ENCODE peak calls at places on chromosomes 12 and 14, in four cellular contexts. C, F, X and O are unnamed samples.

GRCh38 chr12:49017764-49018281 is 753 bp downstream of the PRKAG1 start:
- DNase-seq in C (no peak), F (no peak), X (peak; percentile 46), O (peak; percentile 90)

GRCh38 chr12:25926536-25926935 is 31.9 kb upstream of the RASSF8 start:
- DNase-seq in C (no peak), F (no peak), X (no peak), O (peak; percentile 40)

GRCh38 chr14:103915616-103916015 is 12.6 kb upstream of the TDRD9 start:
- DNase-seq in C (no peak), F (no peak), X (no peak), O (no peak)

GRCh38 chr14:42731480-42731879 is 1124.8 kb downstream of the LRFN5 start:
- DNase-seq in C (no peak), F (no peak), X (no peak), O (no peak)

GRCh38 chr14:51650721-51651387 is 856 bp upstream of the FRMD6 start:
- DNase-seq in C (no peak), F (no peak), X (no peak), O (peak; percentile 1)

GRCh38 chr14:56005580-56006053 is 112.6 kb upstream of the PELI2 start:
- DNase-seq in C (no peak), F (no peak), X (peak; percentile 4), O (no peak)

GRCh38 chr12:116885496-116885895 is 4.3 kb upstream of the HRK start:
- DNase-seq in C (no peak), F (no peak), X (no peak), O (peak; percentile 84)

GRCh38 chr12:82705774-82706173 is 19.1 kb downstream of the TMTC2 start:
- DNase-seq in C (no peak), F (no peak), X (no peak), O (no peak)

GRCh38 chr14:48726080-48726642 is 860.0 kb downstream of the RPS29 start:
- DNase-seq in C (no peak), F (no peak), X (peak; percentile 27), O (no peak)

GRCh38 chr12:15522574-15523187 is 200.4 kb downstream of the PTPRO start:
- DNase-seq in C (no peak), F (no peak), X (peak; percentile 34), O (peak; percentile 56)

GRCh38 chr12:71252473-71252872 is 94.7 kb upstream of the TSPAN8 start:
- DNase-seq in C (no peak), F (no peak), X (no peak), O (no peak)

GRCh38 chr14:38208825-38209562 is 1.3 kb downstream of the SSTR1 start:
- DNase-seq in C (no peak), F (peak; percentile 88), X (peak; percentile 74), O (no peak)

GRCh38 chr14:50425816-50426215 is 29.1 kb upstream of the CDKL1 start:
- DNase-seq in C (no peak), F (no peak), X (peak; percentile 69), O (peak; percentile 59)

GRCh38 chr12:122201381-122201780 is 2.1 kb upstream of the B3GNT4 start:
- DNase-seq in C (no peak), F (no peak), X (no peak), O (no peak)

GRCh38 chr12:119772431-119772830 is 104.5 kb downstream of the PRKAB1 start:
- DNase-seq in C (no peak), F (no peak), X (peak; percentile 55), O (no peak)

GRCh38 chr14:69571879-69572633 is 2.6 kb downstream of the CCDC177 start:
- DNase-seq in C (no peak), F (peak; percentile 32), X (peak; percentile 15), O (peak; percentile 8)

GRCh38 chr12:4323400-4323799 is 2.4 kb downstream of the TIGAR start:
- DNase-seq in C (no peak), F (no peak), X (no peak), O (no peak)
- H3K4me3 ChIP-seq in C (no peak overlapping the region), F (no peak overlapping the region), X (no peak overlapping the region), O (no peak overlapping the region)

GRCh38 chr12:27696293-27696652 is at the start of gene REP15:
- DNase-seq in C (no peak), F (no peak), X (no peak), O (no peak)
- TF ChIP-seq POLR2A in C (no peak), F (no peak), X (no peak), O (no peak)

GRCh38 chr12:79508622-79509021 is 182.1 kb downstream of the PAWR start:
- DNase-seq in C (no peak), F (no peak), X (no peak), O (no peak)
- TF ChIP-seq CTCF in C (no peak), F (no peak), X (no peak), O (no peak)

DNA sequence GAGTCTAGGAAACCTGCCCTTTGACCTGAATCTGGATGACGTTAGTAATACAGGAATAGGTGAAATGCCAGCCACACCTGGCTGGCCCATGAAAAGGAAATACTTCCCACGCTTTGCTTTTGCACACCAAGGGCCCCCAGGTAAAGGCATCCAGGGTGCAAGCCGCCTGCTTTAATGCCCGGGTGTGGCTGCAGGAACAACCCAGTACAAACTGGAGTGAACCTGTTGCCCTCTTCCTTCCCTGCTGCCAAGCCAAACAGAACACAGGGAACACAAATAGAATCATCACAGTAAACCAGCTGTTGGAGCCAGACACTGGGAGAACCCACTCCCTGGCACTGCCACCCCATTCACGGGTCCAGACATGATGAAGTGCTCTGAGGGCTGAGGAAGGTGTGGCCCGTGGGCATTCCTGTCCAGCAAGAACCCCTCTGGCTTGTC is 24.2 kb upstream of the FOS start:
- DNase-seq in C (no peak), F (peak; percentile 77), X (no peak), O (no peak)
- H3K4me3 ChIP-seq in C (no peak overlapping the region), F (no peak overlapping the region), X (no peak overlapping the region), O (no peak overlapping the region)

DNA sequence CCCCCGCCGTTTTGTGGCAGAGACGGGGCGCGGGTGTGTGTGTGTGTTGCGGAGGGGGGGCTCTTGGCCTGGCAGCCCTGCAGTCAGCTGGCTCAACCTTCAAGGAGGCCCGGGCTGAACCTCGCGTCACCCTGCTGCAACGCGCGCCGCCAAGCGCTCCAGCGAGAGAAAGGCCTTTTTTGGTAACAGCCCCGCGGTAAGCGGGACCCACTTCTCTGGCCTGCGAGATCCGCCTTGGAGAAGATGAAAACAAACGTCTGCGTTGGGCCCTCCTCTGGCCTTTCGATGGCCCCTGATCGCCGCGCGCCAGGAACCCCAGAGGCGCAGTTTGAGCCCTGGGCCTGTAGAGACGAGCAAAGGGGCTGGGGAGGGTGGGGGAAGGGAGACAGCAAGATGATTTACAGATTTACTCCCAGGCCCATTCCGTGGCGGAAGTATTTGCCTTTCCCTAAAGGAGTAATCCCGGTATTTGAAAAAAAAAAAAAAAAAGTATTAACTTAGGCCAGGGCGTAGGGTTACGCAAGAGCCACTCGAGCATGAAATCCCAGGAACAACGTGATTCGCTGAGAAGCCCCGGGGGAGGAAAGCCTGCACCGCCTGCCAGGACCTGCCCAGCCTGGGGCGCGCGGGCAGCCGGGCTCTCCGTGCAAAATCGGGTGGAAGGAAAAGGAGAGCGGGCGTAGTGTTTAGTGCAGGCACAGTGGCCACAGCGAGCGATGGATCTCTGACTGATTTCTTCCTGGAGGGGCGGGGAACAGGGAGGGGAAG is 4.5 kb upstream of the IRF2BPL start:
- DNase-seq in C (peak; percentile 89), F (peak; percentile 91), X (peak; percentile 98), O (peak; percentile 93)
- TF ChIP-seq POLR2A in C (peak; percentile 31), F (peak; percentile 36), X (peak; percentile 83), O (no peak)

DNA sequence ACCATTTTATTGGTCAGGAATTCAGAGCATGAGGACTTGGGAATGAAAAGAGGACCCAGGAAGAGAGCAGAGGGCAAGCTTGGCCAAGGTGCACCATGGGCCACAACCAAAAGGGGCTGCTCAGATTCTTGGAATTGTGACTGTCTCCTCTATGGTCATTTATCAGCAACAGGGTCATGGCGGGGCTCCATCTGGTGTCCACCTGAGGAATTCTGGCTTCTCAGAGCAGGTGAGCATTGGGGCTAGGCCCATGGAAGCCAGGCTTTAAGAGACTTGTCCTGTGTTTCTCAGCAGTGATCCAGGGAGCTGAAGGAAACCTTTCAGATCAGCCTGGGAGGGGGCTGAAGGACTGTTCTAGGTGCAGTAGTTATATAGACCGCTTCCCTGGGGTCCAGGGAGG is 2.6 kb upstream of the RIN3 start:
- DNase-seq in C (no peak), F (no peak), X (no peak), O (no peak)
- TF ChIP-seq CTCF in C (no peak), F (no peak), X (no peak), O (peak; percentile 22)

DNA sequence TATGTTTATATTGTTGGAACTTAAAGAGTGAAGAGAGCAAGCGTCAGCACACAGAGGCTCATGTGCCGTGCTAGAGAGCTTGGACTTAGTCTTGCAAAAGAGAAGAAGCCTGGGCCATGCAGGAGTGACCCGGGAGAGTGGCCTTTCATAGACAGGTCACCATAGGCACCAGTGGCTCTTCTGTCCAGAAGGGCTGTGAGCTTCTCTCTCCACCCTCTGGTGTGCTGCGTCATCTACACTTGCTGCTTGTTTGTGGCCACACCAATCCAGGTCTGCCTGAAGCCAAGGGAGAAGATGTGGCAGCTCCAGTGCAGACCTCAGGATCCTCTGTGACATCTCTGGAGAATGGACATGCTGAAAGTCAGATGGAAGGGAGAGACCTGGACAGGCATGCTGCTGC is 74.4 kb downstream of the NTF3 start:
- DNase-seq in C (no peak), F (no peak), X (no peak), O (no peak)
- H3K4me3 ChIP-seq in C (no peak overlapping the region), F (no peak overlapping the region), X (no peak overlapping the region), O (no peak overlapping the region)

GRCh38 chr12:129201029-129201428 is 347.8 kb downstream of the GLT1D1 start:
- DNase-seq in C (no peak), F (no peak), X (no peak), O (no peak)

GRCh38 chr12:129200576-129200975 is 347.3 kb downstream of the GLT1D1 start:
- DNase-seq in C (no peak), F (no peak), X (no peak), O (no peak)

GRCh38 chr12:129195081-129195480 is 341.8 kb downstream of the GLT1D1 start:
- DNase-seq in C (no peak), F (no peak), X (no peak), O (no peak)

GRCh38 chr12:129193263-129193871 is 340.1 kb downstream of the GLT1D1 start:
- DNase-seq in C (no peak), F (peak; percentile 34), X (no peak), O (peak; percentile 57)

DNA sequence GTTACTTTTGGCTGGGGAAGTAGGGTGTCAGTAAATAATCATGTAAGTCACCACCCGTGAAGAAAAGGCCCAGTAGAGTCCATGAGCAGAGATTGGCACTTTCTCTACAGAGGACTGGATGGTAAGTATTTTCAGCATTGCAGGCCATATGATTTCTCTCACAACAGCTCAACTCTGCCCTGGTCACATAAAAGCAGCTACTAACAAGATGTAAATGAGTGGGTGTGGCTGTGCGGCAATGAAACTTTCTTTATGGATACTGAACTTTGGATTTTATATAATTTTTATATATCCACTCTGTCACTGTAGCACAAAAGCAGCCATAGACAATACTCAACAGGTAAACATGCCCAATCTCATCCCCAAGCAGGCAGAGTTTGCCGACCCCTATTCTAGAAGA is 343.6 kb downstream of the GLT1D1 start:
- DNase-seq in C (no peak), F (no peak), X (no peak), O (no peak)
- TF ChIP-seq POLR2A in C (no peak), F (no peak), X (no peak), O (no peak)